ENCODE peak calls at places on chromosomes 11 and 22, in nine cellular contexts. C, V, B, J, F, Z, M, H and D are unnamed samples.

GRCh38 chr11:20672575-20672974 is 3.2 kb downstream of the NELL1 start:
- DNase-seq in C (no peak), V (no peak), B (no peak), J (no peak), F (no peak), Z (no peak), M (no peak), H (no peak), D (peak)

GRCh38 chr11:122656631-122657101 is 1.1 kb downstream of the UBASH3B start:
- DNase-seq in C (peak), V (peak), B (peak), J (peak), F (no peak), Z (no peak), M (peak), H (peak), D (no peak)

GRCh38 chr11:11408436-11409221 is 55.6 kb upstream of the CSNK2A3 start:
- DNase-seq in C (no peak), V (no peak), B (no peak), J (no peak), F (no peak), Z (peak), M (no peak), H (no peak), D (no peak)

GRCh38 chr11:101034076-101034475 is 95.5 kb downstream of the PGR start:
- DNase-seq in C (no peak), V (no peak), B (no peak), J (no peak), F (no peak), Z (no peak), M (peak), H (peak), D (no peak)

GRCh38 chr11:2109541-2110019 is 29.6 kb downstream of the IGF2 start:
- DNase-seq in C (no peak), V (no peak), B (no peak), J (peak), F (no peak), Z (no peak), M (no peak), H (no peak), D (peak)

GRCh38 chr11:67436459-67437081 is 912 bp downstream of the PTPRCAP start:
- DNase-seq in C (no peak), V (peak), B (peak), J (peak), F (no peak), Z (no peak), M (no peak), H (no peak), D (no peak)

GRCh38 chr11:96119211-96119610 is 195.3 kb upstream of the MTMR2 start:
- DNase-seq in C (no peak), V (no peak), B (no peak), J (no peak), F (no peak), Z (no peak), M (no peak), H (no peak), D (no peak)

GRCh38 chr11:2451336-2451735 is 6.5 kb downstream of the KCNQ1 start:
- DNase-seq in C (no peak), V (no peak), B (no peak), J (no peak), F (no peak), Z (no peak), M (no peak), H (no peak), D (no peak)

GRCh38 chr11:75275581-75275980 is 35.0 kb downstream of the TPBGL start:
- DNase-seq in C (no peak), V (peak), B (no peak), J (peak), F (no peak), Z (no peak), M (no peak), H (peak), D (no peak)

GRCh38 chr11:459511-460220 is 9.6 kb downstream of the PTDSS2 start:
- DNase-seq in C (no peak), V (no peak), B (no peak), J (peak), F (no peak), Z (no peak), M (no peak), H (no peak), D (no peak)

GRCh38 chr11:68010058-68011041 is at the start of gene ALDH3B1:
- DNase-seq in C (peak), V (no peak), B (no peak), J (peak), F (no peak), Z (peak), M (peak), H (peak), D (peak)

GRCh38 chr11:33775832-33776231 is 1.5 kb upstream of the FBXO3 start:
- DNase-seq in C (no peak), V (no peak), B (no peak), J (no peak), F (no peak), Z (no peak), M (no peak), H (no peak), D (no peak)

GRCh38 chr22:37643225-37643847 is 3.9 kb downstream of the SH3BP1 start:
- DNase-seq in C (peak), V (peak), B (peak), J (peak), F (no peak), Z (peak), M (peak), H (peak), D (no peak)

GRCh38 chr11:84384637-84385227 is 1098.6 kb upstream of the CCDC90B start:
- DNase-seq in C (peak), V (no peak), B (no peak), J (no peak), F (peak), Z (peak), M (peak), H (peak), D (peak)

GRCh38 chr22:50209893-50210292 is 9.1 kb downstream of the SELENOO start:
- DNase-seq in C (peak), V (peak), B (peak), J (peak), F (no peak), Z (peak), M (peak), H (peak), D (peak)

GRCh38 chr11:128482512-128483191 is 104.7 kb downstream of the ETS1 start:
- DNase-seq in C (no peak), V (no peak), B (no peak), J (no peak), F (no peak), Z (no peak), M (no peak), H (no peak), D (no peak)

GRCh38 chr11:117878314-117878938 is 2.0 kb upstream of the FXYD6 start:
- DNase-seq in C (no peak), V (no peak), B (no peak), J (no peak), F (no peak), Z (no peak), M (no peak), H (no peak), D (no peak)

GRCh38 chr22:29629382-29630179 is 26.1 kb downstream of the NF2 start:
- DNase-seq in C (no peak), V (no peak), B (no peak), J (no peak), F (no peak), Z (no peak), M (no peak), H (no peak), D (no peak)

GRCh38 chr22:32714458-32715250 is 86.9 kb upstream of the TIMP3 start:
- DNase-seq in C (no peak), V (no peak), B (no peak), J (no peak), F (no peak), Z (no peak), M (no peak), H (no peak), D (no peak)

GRCh38 chr11:2578006-2578933 is 121.5 kb downstream of the KCNQ1OT1 start:
- DNase-seq in C (no peak), V (no peak), B (no peak), J (peak), F (no peak), Z (no peak), M (no peak), H (no peak), D (no peak)

GRCh38 chr11:2737226-2737590 is 37.4 kb upstream of the KCNQ1OT1 start:
- DNase-seq in C (no peak), V (no peak), B (no peak), J (no peak), F (no peak), Z (no peak), M (no peak), H (no peak), D (no peak)

GRCh38 chr22:45246060-45246985 is 5.6 kb upstream of the KIAA0930 start:
- DNase-seq in C (peak), V (no peak), B (no peak), J (no peak), F (no peak), Z (peak), M (peak), H (peak), D (peak)

GRCh38 chr11:124600924-124601323 is 10.3 kb upstream of the PANX3 start:
- DNase-seq in C (no peak), V (no peak), B (no peak), J (no peak), F (peak), Z (no peak), M (no peak), H (no peak), D (no peak)

GRCh38 chr22:44802071-44802700 is 49.8 kb downstream of the ARHGAP8 start:
- DNase-seq in C (no peak), V (no peak), B (no peak), J (no peak), F (no peak), Z (no peak), M (no peak), H (no peak), D (no peak)

GRCh38 chr11:87338046-87338639 is 300.4 kb downstream of the TMEM135 start:
- DNase-seq in C (no peak), V (no peak), B (no peak), J (no peak), F (no peak), Z (no peak), M (no peak), H (no peak), D (no peak)

GRCh38 chr11:8688414-8689362 is 6.1 kb downstream of the RPL27A start:
- DNase-seq in C (peak), V (peak), B (peak), J (peak), F (no peak), Z (peak), M (peak), H (peak), D (peak)

GRCh38 chr22:20080776-20081654 is 974 bp downstream of the DGCR8 start:
- DNase-seq in C (peak), V (no peak), B (no peak), J (peak), F (no peak), Z (no peak), M (no peak), H (peak), D (peak)

GRCh38 chr11:91986218-91986617 is 238.4 kb upstream of the FAT3 start:
- DNase-seq in C (no peak), V (no peak), B (no peak), J (no peak), F (no peak), Z (no peak), M (no peak), H (no peak), D (no peak)

GRCh38 chr11:77071671-77072605 is 5.2 kb downstream of the CAPN5 start:
- DNase-seq in C (no peak), V (no peak), B (no peak), J (no peak), F (no peak), Z (no peak), M (no peak), H (no peak), D (no peak)

GRCh38 chr11:35905901-35906661 is 37.8 kb upstream of the LDLRAD3 start:
- DNase-seq in C (no peak), V (no peak), B (no peak), J (no peak), F (no peak), Z (no peak), M (peak), H (no peak), D (no peak)

GRCh38 chr11:118618115-118618990 is 10.9 kb downstream of the PHLDB1 start:
- DNase-seq in C (no peak), V (no peak), B (no peak), J (peak), F (no peak), Z (no peak), M (peak), H (peak), D (no peak)

GRCh38 chr11:62108017-62108750 is 15.6 kb upstream of the INCENP start:
- DNase-seq in C (peak), V (no peak), B (no peak), J (no peak), F (peak), Z (peak), M (peak), H (peak), D (peak)

GRCh38 chr11:123161386-123161785 is 33.7 kb downstream of the CLMP start:
- DNase-seq in C (no peak), V (no peak), B (no peak), J (no peak), F (no peak), Z (no peak), M (no peak), H (no peak), D (no peak)

GRCh38 chr11:10796191-10796590 is 12.5 kb downstream of the EIF4G2 start:
- DNase-seq in C (no peak), V (no peak), B (no peak), J (no peak), F (no peak), Z (no peak), M (no peak), H (no peak), D (no peak)

GRCh38 chr11:94747136-94748110 is 20.7 kb upstream of the AMOTL1 start:
- DNase-seq in C (peak), V (no peak), B (no peak), J (no peak), F (no peak), Z (no peak), M (no peak), H (no peak), D (no peak)

GRCh38 chr11:8341966-8342365 is 78.3 kb upstream of the LMO1 start:
- DNase-seq in C (no peak), V (no peak), B (no peak), J (no peak), F (no peak), Z (no peak), M (no peak), H (no peak), D (no peak)

GRCh38 chr11:2389344-2390026 is 11.1 kb upstream of the TSSC4 start:
- DNase-seq in C (no peak), V (no peak), B (no peak), J (no peak), F (no peak), Z (no peak), M (no peak), H (no peak), D (no peak)

GRCh38 chr11:112227002-112227401 is 774 bp downstream of the PTS start:
- DNase-seq in C (peak), V (no peak), B (no peak), J (no peak), F (no peak), Z (no peak), M (no peak), H (no peak), D (no peak)

GRCh38 chr11:17531818-17532131 is 12.4 kb downstream of the USH1C start:
- DNase-seq in C (peak), V (no peak), B (no peak), J (no peak), F (no peak), Z (no peak), M (no peak), H (no peak), D (peak)